ENCODE peak calls at places on chromosomes 1 and 21, in nine cellular contexts. H is NCI-H1694 treated with DMSO at 0.1 percent for 48 hours; D is SK-MEL-5; W is activated CD4-positive, alpha-beta T cell treated with anti-CD3 and anti-CD28 coated beads, Interleukin-2, amount 10 ng/mL, durations not matched to agents 7 days and 5 days; F is memory B cell; A is naive thymus-derived CD8-positive, alpha-beta T cell; V is GF-D8; G is sigmoid colon; K is glomerular endothelial cell. Q is an unnamed sample.

GRCh38 chr21:42437786-42438185 is 34.1 kb downstream of the UBASH3A start:
- DNase-seq in F (no peak), A (no peak), W (no peak), D (no peak), V (no peak), G (no peak), H (no peak), K (no peak), Q (no peak)

GRCh38 chr1:41861509-41862410 is 57.0 kb downstream of the HIVEP3 start:
- DNase-seq in K (no peak), F (no peak), D (no peak), A (no peak), V (no peak), G (no peak), H (no peak), W (no peak), Q (no peak)

GRCh38 chr1:212814548-212814947 is 22.9 kb downstream of the TATDN3 start:
- DNase-seq in F (no peak), H (no peak), V (no peak), K (no peak), A (no peak), D (no peak), G (no peak), W (no peak), Q (peak; percentile 64)

GRCh38 chr1:150809651-150810050 is 1.6 kb upstream of the CTSK start:
- DNase-seq in A (no peak), G (no peak), W (no peak), H (no peak), F (no peak), V (no peak), K (no peak), D (no peak), Q (no peak)

GRCh38 chr1:150051089-150051373 is 16.5 kb upstream of the VPS45 start:
- DNase-seq in V (no peak), H (no peak), F (no peak), K (no peak), A (no peak), G (no peak), D (no peak), W (no peak), Q (no peak)

GRCh38 chr1:232943679-232944252 is 6.6 kb upstream of the NTPCR start:
- DNase-seq in G (no peak), W (no peak), K (no peak), F (no peak), V (peak; percentile 17), H (no peak), A (no peak), D (no peak), Q (no peak)

GRCh38 chr1:181149326-181150000 is 61.0 kb downstream of the IER5 start:
- DNase-seq in V (peak; percentile 87), A (peak; percentile 65), K (no peak), D (no peak), G (peak; percentile 25), W (peak; percentile 88), H (no peak), F (peak; percentile 61), Q (peak; percentile 17)

GRCh38 chr1:30645807-30646206 is 77.6 kb downstream of the MATN1 start:
- DNase-seq in F (no peak), G (no peak), W (no peak), A (no peak), H (no peak), K (no peak), D (no peak), V (no peak), Q (no peak)

GRCh38 chr1:22895357-22895756 is 77.3 kb downstream of the LACTBL1 start:
- DNase-seq in A (no peak), V (no peak), H (no peak), K (no peak), W (no peak), D (no peak), F (no peak), G (no peak), Q (no peak)

GRCh38 chr1:175783126-175783722 is 39.8 kb upstream of the TNR start:
- DNase-seq in D (no peak), G (no peak), H (no peak), F (no peak), A (no peak), V (no peak), W (no peak), K (peak; percentile 9), Q (no peak)

GRCh38 chr1:6860401-6860800 is 75.1 kb downstream of the CAMTA1 start:
- DNase-seq in F (no peak), H (no peak), G (no peak), W (no peak), A (no peak), D (no peak), V (no peak), K (no peak), Q (no peak)

GRCh38 chr1:223747838-223748335 is 35.5 kb downstream of the CAPN2 start:
- DNase-seq in W (no peak), V (no peak), D (no peak), K (no peak), G (no peak), A (no peak), F (no peak), H (no peak), Q (no peak)

GRCh38 chr1:245213066-245213465 is 58.3 kb downstream of the KIF26B start:
- DNase-seq in K (no peak), G (no peak), H (no peak), F (no peak), A (no peak), V (no peak), D (no peak), W (no peak), Q (no peak)

Q was measured in COR-L47.